ENCODE peak calls at places on chromosomes 7 and 10, in six cellular contexts. T, C, Z, F, B and H are unnamed samples.

GRCh38 chr7:116211006-116211912 is 920 bp downstream of the TES start:
- DNase-seq in C (peak), Z (peak), T (no peak), B (peak), F (peak), H (peak)

GRCh38 chr7:116426428-116427156 is 72.9 kb upstream of the CAV2 start:
- DNase-seq in T (no peak), B (no peak), C (peak), F (no peak), Z (no peak), H (no peak)

GRCh38 chr7:2008101-2008935 is 224.4 kb downstream of the MAD1L1 start:
- DNase-seq in Z (no peak), T (no peak), B (peak), F (no peak), C (no peak), H (peak)

GRCh38 chr10:60901561-60902235 is 42.3 kb downstream of the RHOBTB1 start:
- DNase-seq in T (peak), B (no peak), F (no peak), Z (no peak), C (no peak), H (no peak)

GRCh38 chr10:5977471-5978370 is at the start of gene IL15RA:
- DNase-seq in C (peak), Z (peak), B (peak), F (peak), T (peak), H (peak)

GRCh38 chr10:85548038-85548437 is 818.6 kb downstream of the GRID1 start:
- DNase-seq in B (peak), Z (no peak), T (peak), F (no peak), C (peak), H (no peak)

GRCh38 chr7:44964384-44964830 is 14.4 kb downstream of the MYO1G start:
- DNase-seq in F (no peak), T (no peak), C (no peak), Z (no peak), B (no peak), H (no peak)

GRCh38 chr7:40903872-40904271 is 769.1 kb downstream of the SUGCT start:
- DNase-seq in B (no peak), C (no peak), Z (no peak), F (no peak), T (no peak), H (no peak)

GRCh38 chr10:117549100-117549499 is 6.6 kb downstream of the EMX2 start:
- DNase-seq in T (no peak), B (no peak), C (no peak), Z (no peak), F (no peak), H (no peak)